ENCODE peak calls at places on chromosomes 16 and 17, in seven cellular contexts. E is tibial nerve, G is heart right ventricle, U is body of pancreas, H is upper lobe of right lung, X is psoas muscle, F is fibroblast of lung. M is an unnamed sample.

GRCh38 chr16:20851601-20852000 is 45.3 kb downstream of the REXO5 start:
- DNase-seq in E (peak; percentile 82), G (peak; percentile 77), U (peak; percentile 76), H (peak; percentile 83), X (peak; percentile 88), F (peak; percentile 97), M (peak; percentile 99)

GRCh38 chr16:31705371-31705770 is 168.2 kb upstream of the ZNF267 start:
- DNase-seq in E (no peak), G (no peak), U (no peak), H (no peak), X (no peak), F (no peak), M (no peak)

GRCh38 chr17:48100160-48100559 is 1.1 kb downstream of the CBX1 start:
- DNase-seq in E (no peak), G (no peak), U (no peak), H (no peak), X (no peak), F (no peak), M (no peak)

GRCh38 chr17:59506907-59507726 is 58.3 kb upstream of the DHX40 start:
- DNase-seq in E (no peak), G (no peak), U (no peak), H (no peak), X (no peak), F (peak; percentile 3), M (no peak)

GRCh38 chr17:16398270-16399267 is 16.8 kb upstream of the TRPV2 start:
- DNase-seq in E (no peak), G (no peak), U (peak; percentile 38), H (no peak), X (peak; percentile 7), F (no peak), M (no peak)

GRCh38 chr16:11835891-11836652 is 15.3 kb downstream of the RSL1D1 start:
- DNase-seq in E (no peak), G (no peak), U (no peak), H (peak; percentile 21), X (no peak), F (peak; percentile 27), M (peak; percentile 71)

GRCh38 chr16:3190949-3191353 is 2.9 kb downstream of the OR1F1 start:
- DNase-seq in E (no peak), G (no peak), U (no peak), H (no peak), X (no peak), F (no peak), M (peak; percentile 21)

GRCh38 chr17:57121308-57122042 is 36.4 kb downstream of the AKAP1 start:
- DNase-seq in E (peak; percentile 30), G (peak; percentile 29), U (peak; percentile 60), H (no peak), X (no peak), F (peak; percentile 51), M (peak; percentile 65)

GRCh38 chr17:63309021-63309420 is 137.1 kb downstream of the CYB561 start:
- DNase-seq in E (no peak), G (no peak), U (no peak), H (no peak), X (no peak), F (peak; percentile 60), M (no peak)

GRCh38 chr17:998111-998510 is 1.2 kb downstream of the TIMM22 start:
- DNase-seq in E (no peak), G (no peak), U (no peak), H (no peak), X (no peak), F (no peak), M (no peak)

GRCh38 chr16:78596348-78596995 is 497.0 kb downstream of the WWOX start:
- DNase-seq in E (no peak), G (no peak), U (no peak), H (no peak), X (no peak), F (no peak), M (no peak)

GRCh38 chr17:41654908-41655607 is 30.7 kb upstream of the KRT17 start:
- DNase-seq in E (no peak), G (no peak), U (no peak), H (no peak), X (peak; percentile 38), F (no peak), M (no peak)

GRCh38 chr17:8220783-8221662 is 10.6 kb upstream of the AURKB start:
- DNase-seq in E (peak; percentile 99), G (peak; percentile 94), U (peak; percentile 92), H (peak; percentile 90), X (peak; percentile 90), F (peak; percentile 95), M (peak; percentile 86)

GRCh38 chr16:87563714-87564523 is 38.4 kb upstream of the JPH3 start:
- DNase-seq in E (no peak), G (no peak), U (no peak), H (no peak), X (no peak), F (no peak), M (no peak)

GRCh38 chr16:28984619-28985135 is at the start of gene LAT:
- DNase-seq in E (no peak), G (no peak), U (no peak), H (peak; percentile 71), X (peak; percentile 62), F (no peak), M (no peak)

DNA sequence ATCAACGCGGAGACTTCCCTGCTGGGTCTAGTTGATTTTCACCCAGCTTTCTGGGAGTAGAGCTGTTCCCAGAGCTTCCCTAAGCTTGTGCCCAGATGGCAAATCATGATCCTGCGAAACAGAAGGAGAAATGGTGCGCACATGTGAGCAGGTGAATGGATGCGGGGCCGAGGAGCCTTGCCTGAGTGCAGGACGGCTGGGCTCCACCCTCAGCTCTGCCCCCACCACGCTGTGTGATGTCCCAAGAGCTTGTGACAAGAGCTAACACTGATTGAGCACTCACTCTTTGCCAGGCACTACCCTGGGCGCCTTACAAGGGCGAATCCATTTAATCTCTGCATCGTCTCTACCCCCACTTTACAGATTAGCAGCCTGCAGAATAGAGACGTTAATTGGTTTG is 162.7 kb upstream of the RPL38 start:
- DNase-seq in E (no peak), G (no peak), U (no peak), H (no peak), X (no peak), F (no peak), M (no peak)
- H3K4me1 ChIP-seq in E (no peaks in the 10 kb centered on the region), G (no peaks in the 10 kb centered on the region), U (no peaks in the 10 kb centered on the region), H (no peaks in the 10 kb centered on the region), X (no peaks in the 10 kb centered on the region), F (no peaks in the 10 kb centered on the region), M (no peaks in the 10 kb centered on the region)

DNA sequence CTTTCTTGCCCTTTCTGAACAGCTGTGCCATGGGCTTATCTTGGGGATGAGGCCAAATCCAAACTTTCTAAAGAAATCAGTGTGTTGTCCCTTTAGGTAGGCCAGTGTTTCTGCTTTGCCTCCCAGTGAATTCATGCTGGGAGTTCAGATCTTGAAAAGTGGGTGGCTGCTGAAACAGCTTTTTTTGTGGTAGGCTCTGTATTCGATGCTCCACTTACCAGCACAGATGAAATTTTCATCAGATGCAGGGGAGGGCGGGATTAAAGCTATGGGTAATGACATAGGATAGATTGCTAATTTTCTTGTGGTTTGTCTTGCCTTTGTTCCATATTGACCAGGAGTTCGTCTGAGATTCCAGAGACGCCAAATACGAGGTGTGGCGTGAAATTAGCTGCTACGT is 2.8 kb downstream of the SOCS7 start:
- DNase-seq in E (no peak), G (no peak), U (no peak), H (no peak), X (no peak), F (no peak), M (no peak)
- H3K4me1 ChIP-seq in E (no peaks in the 10 kb centered on the region), G (peaks cover 43% of the 10 kb centered on the region), U (peaks cover 61% of the 10 kb centered on the region), H (peaks cover 30% of the 10 kb centered on the region), X (peaks cover 61% of the 10 kb centered on the region), F (no peaks in the 10 kb centered on the region), M (peaks cover 14% of the 10 kb centered on the region)

DNA sequence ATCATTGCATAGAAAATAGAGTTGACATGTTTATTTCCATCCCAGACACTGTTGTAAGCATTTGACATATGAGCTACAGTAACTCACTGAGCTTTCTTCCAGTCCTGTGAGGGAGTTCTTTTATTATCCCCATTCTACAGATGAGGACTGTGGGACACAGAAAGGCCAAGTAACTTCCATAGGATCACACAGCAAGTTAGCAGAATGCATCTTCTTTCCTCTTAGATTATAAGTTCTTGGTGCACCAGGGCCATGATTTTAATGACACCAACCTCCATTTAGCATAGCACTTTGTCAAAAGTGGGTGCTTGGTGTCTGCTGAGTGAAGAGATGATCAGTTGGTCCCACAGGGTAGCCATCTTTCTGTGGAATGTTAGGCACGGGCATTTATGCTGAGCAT is 12.7 kb downstream of the JPT2 start:
- DNase-seq in E (no peak), G (no peak), U (no peak), H (no peak), X (no peak), F (no peak), M (no peak)
- H3K4me1 ChIP-seq in E (no peaks in the 10 kb centered on the region), G (no peaks in the 10 kb centered on the region), U (peaks cover 33% of the 10 kb centered on the region), H (no peaks in the 10 kb centered on the region), X (no peaks in the 10 kb centered on the region), F (peaks cover 5% of the 10 kb centered on the region), M (no peaks in the 10 kb centered on the region)

DNA sequence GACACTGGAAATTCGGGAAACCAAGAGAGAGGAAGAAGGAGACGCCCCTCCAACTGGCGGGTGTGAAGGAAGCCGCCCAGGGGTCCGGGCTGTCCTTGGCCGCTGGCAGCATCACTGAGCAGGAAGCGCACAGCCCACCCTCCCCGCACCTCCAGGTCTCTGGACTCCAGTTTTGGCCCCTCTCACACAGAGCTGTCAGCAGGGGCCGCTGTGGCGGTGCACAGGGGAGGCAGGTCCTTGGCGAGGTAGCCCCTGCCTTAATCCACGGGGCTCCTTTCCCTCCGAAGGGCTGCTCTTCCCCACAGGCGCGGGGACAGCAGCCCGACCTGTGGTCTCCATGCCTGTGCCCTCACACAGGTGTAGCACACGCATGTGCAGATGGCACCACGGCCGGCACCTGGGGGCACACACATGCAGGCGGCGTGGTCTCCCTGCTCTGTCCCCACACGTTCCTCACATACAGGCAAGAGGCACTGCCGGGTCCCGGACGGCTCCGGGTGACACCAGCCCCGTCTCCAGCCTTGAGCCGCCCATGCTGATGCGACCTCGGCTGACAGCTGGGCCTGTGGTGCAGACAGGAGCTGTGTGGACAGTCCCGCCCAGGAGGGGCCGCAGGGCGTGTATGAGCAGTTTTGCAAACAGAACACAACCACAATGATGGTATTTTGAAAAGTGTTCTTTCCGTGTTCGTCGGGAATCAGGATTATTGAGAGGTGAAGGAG is 26.6 kb upstream of the CHMP6 start:
- DNase-seq in E (no peak), G (no peak), U (no peak), H (no peak), X (peak; percentile 54), F (no peak), M (no peak)
- H3K4me1 ChIP-seq in E (no peaks in the 10 kb centered on the region), G (peaks cover 19% of the 10 kb centered on the region), U (peaks cover 16% of the 10 kb centered on the region), H (peaks cover 23% of the 10 kb centered on the region), X (peaks cover 42% of the 10 kb centered on the region), F (peaks cover 13% of the 10 kb centered on the region), M (no peaks in the 10 kb centered on the region)

DNA sequence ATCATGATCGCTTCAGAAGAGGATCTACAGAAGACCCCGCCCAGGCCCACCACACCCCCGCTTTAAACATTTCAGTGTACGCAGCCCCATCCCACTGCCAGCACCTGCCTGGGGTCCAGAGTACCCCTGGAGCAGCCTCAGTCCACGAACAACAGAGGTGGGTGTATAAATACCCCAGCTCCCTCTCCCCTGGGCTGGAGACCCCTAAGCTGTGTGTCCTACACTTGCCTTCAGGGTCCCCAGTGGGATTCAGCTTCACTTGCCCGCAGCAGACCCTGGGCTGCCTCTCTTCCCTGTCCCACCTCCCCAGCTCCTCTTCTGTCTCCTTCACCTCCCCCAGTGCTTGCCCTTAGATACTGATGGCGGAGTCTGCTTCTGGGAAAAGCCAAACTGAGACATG is 105.7 kb downstream of the RBFOX3 start:
- DNase-seq in E (no peak), G (no peak), U (no peak), H (no peak), X (no peak), F (no peak), M (no peak)
- H3K4me1 ChIP-seq in E (no peaks in the 10 kb centered on the region), G (no peaks in the 10 kb centered on the region), U (no peaks in the 10 kb centered on the region), H (no peaks in the 10 kb centered on the region), X (no peaks in the 10 kb centered on the region), F (no peaks in the 10 kb centered on the region), M (peaks cover 10% of the 10 kb centered on the region)

M was measured in cardiac muscle cell.